ENCODE peak calls at places on chromosomes 6 and 20, in five cellular contexts. F, W, B, J and P are unnamed samples. For H3K4me1, the result is how much of the 10 kb centered on the place peaks cover.

GRCh38 chr6:161169690-161170089 is 104.2 kb downstream of the AGPAT4 start:
- DNase-seq in J (peak), B (peak), F (no peak), W (no peak), P (no peak)

GRCh38 chr6:7262037-7262461 is 51.0 kb downstream of the SSR1 start:
- DNase-seq in J (no peak), W (no peak), B (no peak), F (no peak), P (peak)

GRCh38 chr6:80610821-80611220 is 504.4 kb downstream of the BCKDHB start:
- DNase-seq in F (no peak), J (no peak), B (peak), W (no peak), P (no peak)

GRCh38 chr20:39124064-39124463 is 161.9 kb downstream of the DHX35 start:
- DNase-seq in W (no peak), F (no peak), J (no peak), B (no peak), P (no peak)

GRCh38 chr6:69818223-69818930 is 21.6 kb upstream of the LMBRD1 start:
- DNase-seq in F (no peak), B (no peak), J (no peak), W (no peak), P (no peak)

GRCh38 chr6:142279350-142280180 is 22.2 kb upstream of the ADGRG6 start:
- DNase-seq in W (no peak), B (peak), J (no peak), F (no peak), P (no peak)

GRCh38 chr6:17012421-17013225 is 89.2 kb upstream of the STMND1 start:
- DNase-seq in J (no peak), F (no peak), B (peak), W (no peak), P (no peak)

GRCh38 chr20:32485126-32485769 is 99.9 kb downstream of the NOL4L start:
- DNase-seq in W (peak), B (peak), F (peak), J (peak), P (peak)

GRCh38 chr20:44435630-44436335 is 39.9 kb upstream of the TTPAL start:
- DNase-seq in F (no peak), J (no peak), W (no peak), B (no peak), P (no peak)

GRCh38 chr6:53615633-53616449 is 49.7 kb downstream of the KLHL31 start:
- DNase-seq in W (no peak), J (no peak), B (peak), F (no peak), P (no peak)

GRCh38 chr6:158684311-158684710 is 34.5 kb downstream of the SYTL3 start:
- DNase-seq in B (no peak), W (no peak), F (no peak), J (no peak), P (no peak)

GRCh38 chr6:158686791-158687381 is 37.0 kb downstream of the SYTL3 start:
- DNase-seq in J (no peak), B (no peak), F (no peak), W (no peak), P (peak)

GRCh38 chr6:158687507-158687906 is 37.7 kb downstream of the SYTL3 start:
- DNase-seq in W (no peak), J (no peak), F (no peak), B (no peak), P (no peak)

GRCh38 chr6:158684745-158685355 is 35.0 kb downstream of the SYTL3 start:
- DNase-seq in W (no peak), J (no peak), F (no peak), B (no peak), P (no peak)

DNA sequence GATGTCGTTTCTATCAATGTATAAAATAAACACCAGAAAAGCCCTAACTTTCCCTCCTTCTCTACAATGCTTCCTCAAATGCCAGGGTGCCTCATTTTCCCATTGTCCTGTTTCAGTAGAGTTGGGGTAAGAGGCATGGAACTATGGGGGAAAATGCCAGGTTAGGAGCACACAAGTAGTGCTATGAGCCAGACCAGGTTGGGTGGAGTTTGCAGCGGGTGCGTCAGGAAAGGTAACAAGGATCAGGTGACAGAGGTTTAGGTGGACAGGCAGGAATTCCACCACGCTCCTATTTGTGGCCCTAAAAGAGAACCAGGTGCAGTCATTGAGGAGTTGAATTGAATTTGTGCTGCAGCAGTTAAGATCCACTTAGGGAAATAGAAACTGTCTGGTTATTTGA is 36.5 kb downstream of the SYTL3 start:
- DNase-seq in W (no peak), J (no peak), B (no peak), F (no peak), P (peak)
- H3K4me3 ChIP-seq in W (no peak), J (no peak), B (no peak), F (no peak), P (no peak)

GRCh38 chr6:152292595-152292994 is 344.6 kb downstream of the SYNE1 start:
- DNase-seq in B (no peak), F (no peak), W (no peak), J (no peak), P (no peak)

GRCh38 chr6:152296648-152297376 is 340.4 kb downstream of the SYNE1 start:
- DNase-seq in W (no peak), B (peak), F (no peak), J (no peak), P (no peak)

GRCh38 chr6:152295920-152296319 is 341.2 kb downstream of the SYNE1 start:
- DNase-seq in J (no peak), F (no peak), W (no peak), B (no peak), P (no peak)

GRCh38 chr6:152293404-152293803 is 343.8 kb downstream of the SYNE1 start:
- DNase-seq in F (no peak), J (peak), W (no peak), B (no peak), P (no peak)

DNA sequence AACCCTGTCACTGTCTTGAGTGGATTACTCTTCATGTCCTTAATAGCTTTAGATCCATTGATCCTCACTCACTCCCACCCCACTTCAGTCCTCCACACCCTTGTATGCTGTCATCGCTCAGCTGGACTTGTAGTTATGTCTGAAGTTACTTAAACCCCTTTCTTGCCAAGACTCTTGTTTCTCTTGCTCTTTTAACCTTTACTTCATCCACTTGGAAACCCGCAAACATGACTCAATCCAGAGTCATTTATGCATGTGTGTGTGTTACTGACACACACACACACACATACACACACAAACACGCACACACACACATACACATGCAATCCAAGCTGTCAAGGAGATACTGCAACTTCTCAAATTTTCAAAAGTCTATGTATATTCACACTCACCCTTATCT is 341.8 kb downstream of the SYNE1 start:
- DNase-seq in W (no peak), F (no peak), J (no peak), B (peak), P (no peak)
- H3K4me1 ChIP-seq in W (under half), F (under half), J (under half), B (under half), P (under half)

DNA sequence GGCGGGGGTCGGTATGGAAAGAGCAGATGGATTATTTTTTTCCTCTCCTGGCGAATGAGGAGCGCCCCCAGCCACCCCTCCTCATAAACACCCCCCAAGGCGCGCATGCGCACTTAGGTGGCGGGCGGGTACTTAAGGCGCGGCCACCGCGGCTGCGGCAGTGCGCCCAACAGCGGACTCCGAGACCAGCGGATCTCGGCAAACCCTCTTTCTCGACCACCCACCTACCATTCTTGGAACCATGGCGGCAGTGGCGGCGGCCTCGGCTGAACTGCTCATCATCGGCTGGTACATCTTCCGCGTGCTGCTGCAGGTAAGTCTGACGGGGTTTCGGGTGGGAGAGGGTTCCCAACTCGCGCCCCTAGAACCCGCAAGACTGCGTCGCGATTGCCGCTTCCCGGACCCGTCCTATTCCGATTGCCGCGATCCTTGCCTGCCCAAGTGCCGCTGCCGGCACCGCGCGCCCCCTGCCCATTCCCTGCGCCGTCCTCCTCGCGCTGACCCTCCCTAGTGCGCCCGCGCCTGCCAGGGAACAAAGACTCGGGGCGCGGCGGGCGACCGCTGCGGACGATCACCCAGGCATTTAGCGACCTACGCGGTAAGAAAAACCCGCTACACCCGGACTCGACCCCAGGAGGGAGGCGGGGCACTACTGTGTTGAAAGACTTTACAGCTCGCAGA is at the start of gene NNAT:
- DNase-seq in F (no peak), W (no peak), B (no peak), J (no peak), P (no peak)
- H3K4me3 ChIP-seq in F (peak), W (no peak), B (peak), J (peak), P (peak)

GRCh38 chr20:2300002-2300401 is 4.2 kb downstream of the TGM3 start:
- DNase-seq in F (no peak), W (no peak), J (no peak), B (no peak), P (no peak)

GRCh38 chr20:2298116-2298515 is 2.3 kb downstream of the TGM3 start:
- DNase-seq in B (no peak), J (no peak), W (no peak), F (no peak), P (no peak)

GRCh38 chr20:2301164-2301622 is 5.4 kb downstream of the TGM3 start:
- DNase-seq in F (peak), B (no peak), W (peak), J (peak), P (peak)

GRCh38 chr20:2300420-2300819 is 4.6 kb downstream of the TGM3 start:
- DNase-seq in F (no peak), B (no peak), W (no peak), J (no peak), P (no peak)

GRCh38 chr20:2299301-2299700 is 3.5 kb downstream of the TGM3 start:
- DNase-seq in B (no peak), F (peak), J (peak), W (peak), P (peak)
- H3K4me1 ChIP-seq in B (under half), F (under half), J (under half), W (under half), P (under half)